ENCODE peak calls at places on chromosomes 16 and 17, in six cellular contexts. V is gastrocnemius medialis, F is heart right ventricle, I is hepatocyte, K is astrocyte, C is Peyer's patch. X is an unnamed sample.

GRCh38 chr17:39676198-39676819 is 8.1 kb downstream of the PNMT start:
- DNase-seq in K (no peak), F (peak; percentile 78), I (no peak), V (peak; percentile 85), C (peak; percentile 81), X (peak; percentile 86)

GRCh38 chr17:42198897-42199296 is 4.6 kb upstream of the GHDC start:
- DNase-seq in F (no peak), K (no peak), I (no peak), C (no peak), V (no peak), X (no peak)

GRCh38 chr16:4420703-4421102 is 4.3 kb upstream of the CORO7 start:
- DNase-seq in C (no peak), I (no peak), F (no peak), K (no peak), V (no peak), X (no peak)

GRCh38 chr17:34781071-34781470 is 180.2 kb downstream of the CCT6B start:
- DNase-seq in K (no peak), I (no peak), V (no peak), C (no peak), F (no peak), X (no peak)

GRCh38 chr17:73492125-73492801 is 152.0 kb downstream of the SDK2 start:
- DNase-seq in C (no peak), V (no peak), I (no peak), F (no peak), K (no peak), X (no peak)

GRCh38 chr17:53627511-53627910 is 195.2 kb upstream of the KIF2B start:
- DNase-seq in K (peak; percentile 76), F (no peak), I (no peak), V (no peak), C (no peak), X (no peak)

GRCh38 chr16:23508589-23509440 is 1.5 kb downstream of the GGA2 start:
- DNase-seq in I (peak; percentile 16), F (no peak), K (peak; percentile 11), V (no peak), C (no peak), X (no peak)

GRCh38 chr17:10018461-10018891 is 113.4 kb upstream of the RCVRN start:
- DNase-seq in I (no peak), K (no peak), F (no peak), V (no peak), C (no peak), X (no peak)

GRCh38 chr17:17937958-17938357 is 34.2 kb downstream of the TOM1L2 start:
- DNase-seq in C (peak; percentile 24), F (no peak), K (no peak), I (no peak), V (no peak), X (no peak)

GRCh38 chr16:65838001-65838400 is 528.5 kb upstream of the CDH5 start:
- DNase-seq in K (no peak), V (no peak), F (no peak), I (no peak), C (no peak), X (no peak)

GRCh38 chr17:68288804-68289203 is 2.1 kb downstream of the SLC16A6 start:
- DNase-seq in F (no peak), I (no peak), V (no peak), K (no peak), C (no peak), X (no peak)

GRCh38 chr16:8585942-8586341 is 4.4 kb downstream of the TMEM114 start:
- DNase-seq in V (no peak), F (no peak), K (no peak), C (no peak), I (no peak), X (no peak)

GRCh38 chr17:31629696-31630470 is 229.2 kb downstream of the COPRS start:
- DNase-seq in C (no peak), F (no peak), I (no peak), V (no peak), K (peak; percentile 75), X (no peak)

GRCh38 chr17:48429156-48429555 is 858 bp downstream of the SKAP1 start:
- DNase-seq in V (no peak), K (no peak), F (no peak), I (no peak), C (peak; percentile 58), X (no peak)

GRCh38 chr17:79982986-79983385 is 52.7 kb downstream of the TBC1D16 start:
- DNase-seq in I (no peak), K (no peak), F (no peak), V (no peak), C (peak; percentile 36), X (no peak)

GRCh38 chr16:84054271-84054670 is 11.7 kb upstream of the SLC38A8 start:
- DNase-seq in I (no peak), V (no peak), C (peak; percentile 38), F (no peak), K (no peak), X (no peak)

GRCh38 chr16:84056933-84057332 is 14.3 kb upstream of the SLC38A8 start:
- DNase-seq in C (peak; percentile 10), F (peak; percentile 45), K (no peak), I (no peak), V (no peak), X (no peak)

GRCh38 chr16:84055801-84056634 is 13.4 kb upstream of the SLC38A8 start:
- DNase-seq in V (no peak), C (peak; percentile 34), I (no peak), F (no peak), K (no peak), X (peak; percentile 12)

GRCh38 chr16:84054916-84055315 is 12.3 kb upstream of the SLC38A8 start:
- DNase-seq in C (peak; percentile 31), V (no peak), I (no peak), F (no peak), K (no peak), X (no peak)

GRCh38 chr16:84055366-84055765 is 12.8 kb upstream of the SLC38A8 start:
- DNase-seq in C (peak; percentile 8), F (peak; percentile 54), V (no peak), I (no peak), K (no peak), X (peak; percentile 50)
- H3K4me1 ChIP-seq in C (no peaks in the 10 kb centered on the region), F (peaks cover 24% of the 10 kb centered on the region), V (no peaks in the 10 kb centered on the region), I (no peaks in the 10 kb centered on the region), K (no peaks in the 10 kb centered on the region), X (no peaks in the 10 kb centered on the region)

GRCh38 chr16:86566601-86566965 is at the start of gene FOXC2:
- DNase-seq in I (peak; percentile 91), F (peak; percentile 86), K (peak; percentile 92), C (peak; percentile 77), V (peak; percentile 42), X (peak; percentile 84)

GRCh38 chr16:86568677-86569623 is 2.3 kb downstream of the FOXC2 start:
- DNase-seq in F (no peak), K (no peak), C (no peak), V (no peak), I (no peak), X (no peak)

GRCh38 chr16:86567701-86568571 is 1.3 kb downstream of the FOXC2 start:
- DNase-seq in K (no peak), F (peak; percentile 51), I (peak; percentile 26), C (no peak), V (no peak), X (no peak)

GRCh38 chr16:86565644-86566511 is 751 bp upstream of the FOXC2 start:
- DNase-seq in C (no peak), V (no peak), K (no peak), F (no peak), I (no peak), X (no peak)

DNA sequence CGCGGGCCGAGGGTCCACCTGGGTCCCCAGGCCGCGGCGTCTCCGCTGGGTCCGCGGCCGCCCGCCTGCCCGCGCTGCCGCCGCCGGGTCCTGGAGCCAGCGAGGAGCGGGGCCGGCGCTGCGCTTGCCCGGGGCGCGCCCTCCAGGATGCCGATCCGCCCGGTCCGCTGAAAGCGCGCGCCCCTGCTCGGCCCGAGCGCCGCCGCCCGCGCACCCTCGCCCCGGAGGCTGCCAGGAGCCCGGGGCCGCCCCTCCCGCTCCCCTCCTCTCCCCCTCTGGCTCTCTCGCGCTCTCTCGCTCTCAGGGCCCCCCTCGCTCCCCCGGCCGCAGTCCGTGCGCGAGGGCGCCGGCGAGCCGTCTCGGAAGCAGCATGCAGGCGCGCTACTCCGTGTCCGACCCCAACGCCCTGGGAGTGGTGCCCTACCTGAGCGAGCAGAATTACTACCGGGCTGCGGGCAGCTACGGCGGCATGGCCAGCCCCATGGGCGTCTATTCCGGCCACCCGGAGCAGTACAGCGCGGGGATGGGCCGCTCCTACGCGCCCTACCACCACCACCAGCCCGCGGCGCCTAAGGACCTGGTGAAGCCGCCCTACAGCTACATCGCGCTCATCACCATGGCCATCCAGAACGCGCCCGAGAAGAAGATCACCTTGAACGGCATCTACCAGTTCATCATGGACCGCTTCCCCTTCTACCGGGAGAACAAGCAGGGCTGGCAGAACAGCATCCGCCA is 504 bp downstream of the FOXC2 start:
- DNase-seq in C (no peak), F (peak; percentile 41), V (no peak), K (peak; percentile 76), I (peak; percentile 40), X (no peak)
- H3K27me3 ChIP-seq in C (peaks cover 66% of the 10 kb centered on the region), F (peaks cover 68% of the 10 kb centered on the region), V (peaks cover 74% of the 10 kb centered on the region), K (no peaks in the 10 kb centered on the region), I (peaks cover 69% of the 10 kb centered on the region), X (peaks cover under 1% of the 10 kb centered on the region)

GRCh38 chr17:1365445-1366039 is 34.5 kb downstream of the YWHAE start:
- DNase-seq in V (peak; percentile 66), F (no peak), K (peak; percentile 59), C (peak; percentile 79), I (peak; percentile 85), X (no peak)

GRCh38 chr17:1368588-1368987 is 31.4 kb downstream of the YWHAE start:
- DNase-seq in C (no peak), I (no peak), F (no peak), V (no peak), K (no peak), X (no peak)

GRCh38 chr17:1362964-1363363 is 37.1 kb downstream of the YWHAE start:
- DNase-seq in I (no peak), V (peak; percentile 71), F (no peak), K (no peak), C (peak; percentile 59), X (no peak)

GRCh38 chr17:1366234-1366633 is 33.8 kb downstream of the YWHAE start:
- DNase-seq in F (no peak), V (no peak), C (peak; percentile 40), I (no peak), K (no peak), X (no peak)

DNA sequence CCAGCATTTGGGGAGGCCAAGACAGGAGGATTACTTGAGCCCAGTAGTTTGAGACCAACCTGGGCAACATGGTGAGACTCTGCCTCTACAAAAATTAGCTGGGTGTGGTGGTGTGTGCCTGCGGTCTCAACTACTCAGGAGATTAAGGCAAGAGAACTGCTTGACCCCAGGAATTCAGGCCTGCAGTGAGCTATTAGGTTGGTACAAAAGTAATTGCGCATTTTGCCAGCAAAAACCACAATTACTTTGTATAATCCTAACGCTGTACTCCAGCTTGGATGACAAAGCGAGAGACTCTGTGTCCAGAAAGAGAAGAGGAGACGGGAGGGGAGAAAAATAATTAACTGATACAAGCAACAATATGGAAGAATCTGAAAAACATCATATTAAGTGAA is 32.7 kb downstream of the YWHAE start:
- DNase-seq in C (no peak), I (no peak), K (peak; percentile 63), F (no peak), V (no peak), X (no peak)
- H3K27ac ChIP-seq in C (no peak overlapping the region), I (peak overlapping the region; percentile 1), K (peak overlapping the region; percentile 59), F (no peak overlapping the region), V (peak overlapping the region; percentile 74), X (peak overlapping the region; percentile 54)

DNA sequence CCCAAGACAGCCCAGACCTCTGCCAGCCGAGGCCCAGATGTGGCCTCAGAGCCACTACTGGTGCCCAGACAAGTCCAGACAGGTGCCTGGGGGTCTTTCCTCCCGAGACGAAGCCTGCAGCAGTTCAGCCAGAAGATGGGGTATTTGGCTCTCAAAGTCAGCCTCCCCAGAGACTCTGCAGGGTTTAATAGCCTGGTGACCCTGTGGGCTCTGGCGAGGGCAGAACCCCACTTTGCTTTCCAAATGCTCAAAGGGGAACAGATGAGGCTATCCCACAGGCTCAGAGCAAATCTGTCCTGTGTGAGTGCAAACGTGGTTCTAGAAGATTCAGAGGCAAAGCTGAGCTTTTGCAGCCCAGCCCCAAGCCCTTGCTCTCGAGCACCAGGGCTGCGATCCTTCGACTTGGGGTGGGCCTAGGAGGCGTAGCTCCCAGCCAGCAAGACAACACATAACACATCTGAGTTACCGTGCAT is 236.0 kb downstream of the MRTFB start:
- DNase-seq in V (no peak), K (no peak), C (no peak), I (no peak), F (no peak), X (no peak)
- H3K4me1 ChIP-seq in V (peaks cover 64% of the 10 kb centered on the region), K (peaks cover 14% of the 10 kb centered on the region), C (no peaks in the 10 kb centered on the region), I (peaks cover 10% of the 10 kb centered on the region), F (peaks cover 31% of the 10 kb centered on the region), X (peaks cover 46% of the 10 kb centered on the region)

X was measured in psoas muscle.